ENCODE peak calls at places on chromosomes 12 and 14, in nine cellular contexts. One of them, this sample, is unnamed.

GRCh38 chr12:4833511-4833910 is 76.2 kb upstream of the KCNA1 start:
- DNase-seq in cardiac muscle cell: no peak
- DNase-seq in lower leg skin: no peak
- DNase-seq in HCT116: no peak
- DNase-seq in H1: no peak
- DNase-seq in esophagus squamous epithelium: no peak
- DNase-seq in cardiac fibroblast: no peak
- DNase-seq in Karpas-422: no peak
- DNase-seq in dorsolateral prefrontal cortex: no peak
- DNase-seq in this sample: no peak

GRCh38 chr14:49497725-49498348 is 88.3 kb downstream of the RPS29 start:
- DNase-seq in esophagus squamous epithelium: no peak
- DNase-seq in cardiac muscle cell: peak; percentile 83
- DNase-seq in lower leg skin: no peak
- DNase-seq in H1: no peak
- DNase-seq in HCT116: peak; percentile 72
- DNase-seq in Karpas-422: peak; percentile 94
- DNase-seq in dorsolateral prefrontal cortex: no peak
- DNase-seq in cardiac fibroblast: peak; percentile 83
- DNase-seq in this sample: no peak

GRCh38 chr12:442235-442884 is 17.4 kb upstream of the B4GALNT3 start:
- DNase-seq in dorsolateral prefrontal cortex: peak; percentile 76
- DNase-seq in HCT116: peak; percentile 23
- DNase-seq in cardiac muscle cell: peak; percentile 51
- DNase-seq in Karpas-422: peak; percentile 75
- DNase-seq in lower leg skin: peak; percentile 54
- DNase-seq in H1: no peak
- DNase-seq in esophagus squamous epithelium: no peak
- DNase-seq in cardiac fibroblast: peak; percentile 55
- DNase-seq in this sample: no peak

GRCh38 chr12:109736552-109737108 is 23.0 kb downstream of the FAM222A start:
- DNase-seq in cardiac fibroblast: peak; percentile 68
- DNase-seq in esophagus squamous epithelium: no peak
- DNase-seq in dorsolateral prefrontal cortex: no peak
- DNase-seq in lower leg skin: no peak
- DNase-seq in H1: no peak
- DNase-seq in cardiac muscle cell: peak; percentile 72
- DNase-seq in HCT116: no peak
- DNase-seq in Karpas-422: peak; percentile 68
- DNase-seq in this sample: no peak

GRCh38 chr14:76473381-76474263 is 97.7 kb downstream of the ESRRB start:
- DNase-seq in H1: no peak
- DNase-seq in esophagus squamous epithelium: no peak
- DNase-seq in cardiac fibroblast: peak; percentile 11
- DNase-seq in HCT116: no peak
- DNase-seq in Karpas-422: no peak
- DNase-seq in cardiac muscle cell: peak; percentile 17
- DNase-seq in lower leg skin: no peak
- DNase-seq in dorsolateral prefrontal cortex: no peak
- DNase-seq in this sample: no peak

GRCh38 chr12:47954058-47954457 is 9.3 kb upstream of the TMEM106C start:
- DNase-seq in lower leg skin: no peak
- DNase-seq in cardiac muscle cell: no peak
- DNase-seq in cardiac fibroblast: no peak
- DNase-seq in esophagus squamous epithelium: no peak
- DNase-seq in Karpas-422: no peak
- DNase-seq in H1: no peak
- DNase-seq in HCT116: no peak
- DNase-seq in dorsolateral prefrontal cortex: no peak
- DNase-seq in this sample: no peak

GRCh38 chr12:69105101-69105613 is 134.2 kb upstream of the CPSF6 start:
- DNase-seq in Karpas-422: no peak
- DNase-seq in cardiac muscle cell: no peak
- DNase-seq in cardiac fibroblast: no peak
- DNase-seq in HCT116: no peak
- DNase-seq in dorsolateral prefrontal cortex: no peak
- DNase-seq in lower leg skin: no peak
- DNase-seq in H1: no peak
- DNase-seq in esophagus squamous epithelium: no peak
- DNase-seq in this sample: no peak

GRCh38 chr14:95238674-95239313 is 80.9 kb downstream of the CLMN start:
- DNase-seq in H1: no peak
- DNase-seq in lower leg skin: no peak
- DNase-seq in cardiac muscle cell: no peak
- DNase-seq in HCT116: no peak
- DNase-seq in Karpas-422: peak; percentile 63
- DNase-seq in cardiac fibroblast: no peak
- DNase-seq in esophagus squamous epithelium: no peak
- DNase-seq in dorsolateral prefrontal cortex: no peak
- DNase-seq in this sample: no peak

GRCh38 chr12:24889403-24889802 is 59.5 kb downstream of the BCAT1 start:
- DNase-seq in cardiac fibroblast: no peak
- DNase-seq in cardiac muscle cell: no peak
- DNase-seq in esophagus squamous epithelium: no peak
- DNase-seq in H1: no peak
- DNase-seq in Karpas-422: no peak
- DNase-seq in lower leg skin: no peak
- DNase-seq in dorsolateral prefrontal cortex: no peak
- DNase-seq in HCT116: no peak
- DNase-seq in this sample: no peak

GRCh38 chr12:67640863-67641262 is 7.7 kb upstream of the DYRK2 start:
- DNase-seq in lower leg skin: no peak
- DNase-seq in Karpas-422: no peak
- DNase-seq in dorsolateral prefrontal cortex: no peak
- DNase-seq in esophagus squamous epithelium: no peak
- DNase-seq in cardiac muscle cell: no peak
- DNase-seq in HCT116: no peak
- DNase-seq in H1: no peak
- DNase-seq in cardiac fibroblast: peak; percentile 16
- DNase-seq in this sample: no peak

GRCh38 chr12:105570944-105571343 is 240.5 kb downstream of the C12orf75 start:
- DNase-seq in dorsolateral prefrontal cortex: no peak
- DNase-seq in cardiac fibroblast: no peak
- DNase-seq in cardiac muscle cell: no peak
- DNase-seq in HCT116: no peak
- DNase-seq in lower leg skin: no peak
- DNase-seq in esophagus squamous epithelium: no peak
- DNase-seq in Karpas-422: no peak
- DNase-seq in H1: no peak
- DNase-seq in this sample: no peak

GRCh38 chr12:12064596-12064995 is 6.1 kb upstream of the BCL2L14 start:
- DNase-seq in Karpas-422: no peak
- DNase-seq in cardiac fibroblast: no peak
- DNase-seq in lower leg skin: no peak
- DNase-seq in H1: no peak
- DNase-seq in dorsolateral prefrontal cortex: no peak
- DNase-seq in cardiac muscle cell: no peak
- DNase-seq in HCT116: no peak
- DNase-seq in esophagus squamous epithelium: no peak
- DNase-seq in this sample: no peak

GRCh38 chr12:50720501-50720900 is 43.4 kb upstream of the ATF1 start:
- DNase-seq in cardiac muscle cell: no peak
- DNase-seq in esophagus squamous epithelium: no peak
- DNase-seq in Karpas-422: no peak
- DNase-seq in HCT116: no peak
- DNase-seq in lower leg skin: no peak
- DNase-seq in cardiac fibroblast: no peak
- DNase-seq in H1: no peak
- DNase-seq in dorsolateral prefrontal cortex: no peak
- DNase-seq in this sample: no peak

GRCh38 chr14:39372656-39373055 is 59.6 kb downstream of the FBXO33 start:
- DNase-seq in cardiac fibroblast: peak; percentile 44
- DNase-seq in Karpas-422: no peak
- DNase-seq in esophagus squamous epithelium: no peak
- DNase-seq in lower leg skin: no peak
- DNase-seq in cardiac muscle cell: peak; percentile 31
- DNase-seq in dorsolateral prefrontal cortex: no peak
- DNase-seq in HCT116: no peak
- DNase-seq in H1: no peak
- DNase-seq in this sample: no peak

GRCh38 chr14:54208751-54209150 is 188.1 kb upstream of the CDKN3 start:
- DNase-seq in esophagus squamous epithelium: no peak
- DNase-seq in dorsolateral prefrontal cortex: no peak
- DNase-seq in HCT116: no peak
- DNase-seq in lower leg skin: no peak
- DNase-seq in Karpas-422: no peak
- DNase-seq in cardiac muscle cell: no peak
- DNase-seq in H1: no peak
- DNase-seq in cardiac fibroblast: no peak
- DNase-seq in this sample: no peak

GRCh38 chr12:46089414-46090162 is 99.2 kb upstream of the SCAF11 start:
- DNase-seq in Karpas-422: no peak
- DNase-seq in esophagus squamous epithelium: no peak
- DNase-seq in HCT116: no peak
- DNase-seq in cardiac muscle cell: no peak
- DNase-seq in cardiac fibroblast: peak; percentile 5
- DNase-seq in H1: no peak
- DNase-seq in lower leg skin: no peak
- DNase-seq in dorsolateral prefrontal cortex: no peak
- DNase-seq in this sample: no peak
- H3K4me3 ChIP-seq in Karpas-422: no peak overlapping the region
- H3K4me3 ChIP-seq in esophagus squamous epithelium: no peak overlapping the region
- H3K4me3 ChIP-seq in HCT116: no peak overlapping the region
- H3K4me3 ChIP-seq in cardiac muscle cell: no peak overlapping the region
- H3K4me3 ChIP-seq in cardiac fibroblast: no peak overlapping the region
- H3K4me3 ChIP-seq in H1: no peak overlapping the region
- H3K4me3 ChIP-seq in lower leg skin: no peak overlapping the region
- H3K4me3 ChIP-seq in dorsolateral prefrontal cortex: no peak overlapping the region
- H3K4me3 ChIP-seq in this sample: no peak overlapping the region

GRCh38 chr12:89880695-89881350 is 172.2 kb upstream of the ATP2B1 start:
- DNase-seq in dorsolateral prefrontal cortex: no peak
- DNase-seq in cardiac fibroblast: no peak
- DNase-seq in HCT116: no peak
- DNase-seq in lower leg skin: no peak
- DNase-seq in cardiac muscle cell: no peak
- DNase-seq in esophagus squamous epithelium: peak; percentile 15
- DNase-seq in H1: no peak
- DNase-seq in Karpas-422: peak; percentile 64
- DNase-seq in this sample: no peak
- H3K4me3 ChIP-seq in dorsolateral prefrontal cortex: no peak overlapping the region
- H3K4me3 ChIP-seq in cardiac fibroblast: no peak overlapping the region
- H3K4me3 ChIP-seq in HCT116: no peak overlapping the region
- H3K4me3 ChIP-seq in lower leg skin: no peak overlapping the region
- H3K4me3 ChIP-seq in cardiac muscle cell: no peak overlapping the region
- H3K4me3 ChIP-seq in esophagus squamous epithelium: no peak overlapping the region
- H3K4me3 ChIP-seq in H1: no peak overlapping the region
- H3K4me3 ChIP-seq in Karpas-422: no peak overlapping the region
- H3K4me3 ChIP-seq in this sample: no peak overlapping the region

GRCh38 chr12:71607494-71608330 is 55.9 kb downstream of the ZFC3H1 start:
- DNase-seq in lower leg skin: no peak
- DNase-seq in cardiac fibroblast: no peak
- DNase-seq in dorsolateral prefrontal cortex: peak; percentile 45
- DNase-seq in HCT116: no peak
- DNase-seq in Karpas-422: no peak
- DNase-seq in cardiac muscle cell: no peak
- DNase-seq in H1: no peak
- DNase-seq in esophagus squamous epithelium: no peak
- DNase-seq in this sample: no peak
- H3K4me3 ChIP-seq in lower leg skin: no peak overlapping the region
- H3K4me3 ChIP-seq in cardiac fibroblast: no peak overlapping the region
- H3K4me3 ChIP-seq in dorsolateral prefrontal cortex: no peak overlapping the region
- H3K4me3 ChIP-seq in HCT116: no peak overlapping the region
- H3K4me3 ChIP-seq in Karpas-422: no peak overlapping the region
- H3K4me3 ChIP-seq in cardiac muscle cell: no peak overlapping the region
- H3K4me3 ChIP-seq in H1: no peak overlapping the region
- H3K4me3 ChIP-seq in esophagus squamous epithelium: no peak overlapping the region
- H3K4me3 ChIP-seq in this sample: no peak overlapping the region

DNA sequence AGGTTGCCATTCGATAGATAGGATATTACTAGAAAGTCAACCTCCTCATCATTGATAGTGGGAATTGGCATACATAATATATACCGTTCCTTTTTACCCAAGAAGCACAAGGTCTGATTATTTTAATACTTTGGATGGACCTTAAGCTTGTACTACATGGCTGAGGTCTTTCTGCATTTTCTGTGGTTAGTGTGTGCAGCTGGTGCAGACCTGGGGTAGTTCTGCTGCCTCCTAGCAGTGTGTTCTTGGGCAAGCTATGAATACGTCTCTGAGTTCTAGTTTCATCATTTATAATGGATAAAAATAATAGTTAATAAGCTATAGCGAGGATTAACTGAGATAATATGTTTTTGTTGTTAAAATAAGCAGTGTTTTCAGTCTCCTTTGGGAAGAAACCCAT is 2.2 kb downstream of the ZDHHC17 start:
- DNase-seq in Karpas-422: no peak
- DNase-seq in H1: no peak
- DNase-seq in cardiac fibroblast: no peak
- DNase-seq in esophagus squamous epithelium: no peak
- DNase-seq in cardiac muscle cell: no peak
- DNase-seq in dorsolateral prefrontal cortex: no peak
- DNase-seq in HCT116: no peak
- DNase-seq in lower leg skin: no peak
- DNase-seq in this sample: no peak
- H3K4me3 ChIP-seq in Karpas-422: no peak overlapping the region
- H3K4me3 ChIP-seq in H1: no peak overlapping the region
- H3K4me3 ChIP-seq in cardiac fibroblast: no peak overlapping the region
- H3K4me3 ChIP-seq in esophagus squamous epithelium: no peak overlapping the region
- H3K4me3 ChIP-seq in cardiac muscle cell: no peak overlapping the region
- H3K4me3 ChIP-seq in dorsolateral prefrontal cortex: no peak overlapping the region
- H3K4me3 ChIP-seq in HCT116: no peak overlapping the region
- H3K4me3 ChIP-seq in lower leg skin: no peak overlapping the region
- H3K4me3 ChIP-seq in this sample: no peak overlapping the region

GRCh38 chr14:52235434-52235833 is 32.1 kb upstream of the PTGDR start:
- DNase-seq in lower leg skin: no peak
- DNase-seq in esophagus squamous epithelium: no peak
- DNase-seq in dorsolateral prefrontal cortex: no peak
- DNase-seq in cardiac fibroblast: no peak
- DNase-seq in H1: no peak
- DNase-seq in HCT116: no peak
- DNase-seq in Karpas-422: peak; percentile 58
- DNase-seq in cardiac muscle cell: no peak
- DNase-seq in this sample: no peak
- H3K4me3 ChIP-seq in lower leg skin: no peak overlapping the region
- H3K4me3 ChIP-seq in esophagus squamous epithelium: no peak overlapping the region
- H3K4me3 ChIP-seq in dorsolateral prefrontal cortex: no peak overlapping the region
- H3K4me3 ChIP-seq in cardiac fibroblast: no peak overlapping the region
- H3K4me3 ChIP-seq in H1: no peak overlapping the region
- H3K4me3 ChIP-seq in HCT116: no peak overlapping the region
- H3K4me3 ChIP-seq in Karpas-422: no peak overlapping the region
- H3K4me3 ChIP-seq in cardiac muscle cell: no peak overlapping the region
- H3K4me3 ChIP-seq in this sample: no peak overlapping the region